ENCODE peak calls at places on chromosomes 2 and 18, in seven cellular contexts. Y is right cardiac atrium, L is mucosa of descending colon, G is breast epithelium, U is endodermal cell, P is ovary, Z is cardiac muscle cell. R is an unnamed sample.

GRCh38 chr2:68115965-68116364 is 41.7 kb upstream of the PNO1 start:
- DNase-seq in Y (no peak), U (no peak), G (no peak), P (no peak), Z (no peak), L (no peak), R (no peak)

GRCh38 chr2:52368141-52368540 is 1336.2 kb upstream of the NRXN1 start:
- DNase-seq in U (no peak), P (no peak), L (no peak), G (no peak), Z (no peak), Y (no peak), R (no peak)

GRCh38 chr18:27017901-27018500 is 152.5 kb upstream of the AQP4 start:
- DNase-seq in Y (no peak), L (no peak), U (no peak), Z (peak; percentile 5), G (no peak), P (no peak), R (no peak)

GRCh38 chr2:128474962-128475361 is 156.3 kb upstream of the HS6ST1 start:
- DNase-seq in G (no peak), P (no peak), Z (no peak), Y (no peak), U (peak; percentile 20), L (no peak), R (no peak)

GRCh38 chr18:69916412-69916811 is 31.3 kb downstream of the CD226 start:
- DNase-seq in G (no peak), Y (no peak), U (no peak), Z (no peak), L (no peak), P (no peak), R (no peak)

GRCh38 chr2:26982102-26982742 is 11.8 kb downstream of the MAPRE3 start:
- DNase-seq in U (peak; percentile 73), Z (peak; percentile 83), L (peak; percentile 88), Y (peak; percentile 69), P (peak; percentile 62), G (peak; percentile 83), R (peak; percentile 75)

GRCh38 chr2:226151157-226151556 is 648.5 kb downstream of the IRS1 start:
- DNase-seq in Z (no peak), P (peak; percentile 60), U (no peak), Y (no peak), G (no peak), L (no peak), R (no peak)

GRCh38 chr18:3449702-3450357 is at the start of gene TGIF1:
- DNase-seq in U (peak; percentile 92), P (peak; percentile 85), Y (peak; percentile 91), Z (peak; percentile 92), L (peak; percentile 90), G (peak; percentile 89), R (peak; percentile 88)

GRCh38 chr2:99072556-99072955 is 69.0 kb upstream of the C2orf15 start:
- DNase-seq in P (no peak), U (no peak), L (no peak), Z (no peak), G (no peak), Y (no peak), R (no peak)

GRCh38 chr2:230872968-230873669 is 8.4 kb downstream of the ITM2C start:
- DNase-seq in Y (peak; percentile 37), G (no peak), L (peak; percentile 52), Z (no peak), U (peak; percentile 32), P (no peak), R (peak; percentile 52)

GRCh38 chr2:202036601-202037037 is 3.0 kb downstream of the FZD7 start:
- DNase-seq in P (peak; percentile 45), L (no peak), Y (no peak), U (peak; percentile 80), Z (no peak), G (no peak), R (no peak)

GRCh38 chr18:52764271-52764670 is 424.3 kb downstream of the DCC start:
- DNase-seq in Z (no peak), L (no peak), Y (no peak), U (no peak), P (no peak), G (no peak), R (no peak)

GRCh38 chr18:77405096-77405495 is 155.4 kb downstream of the GALR1 start:
- DNase-seq in Y (no peak), G (no peak), Z (no peak), U (no peak), L (no peak), P (no peak), R (no peak)

GRCh38 chr2:171347158-171347557 is 86.6 kb downstream of the METTL8 start:
- DNase-seq in Z (no peak), U (no peak), G (no peak), L (no peak), P (no peak), Y (no peak), R (no peak)

GRCh38 chr2:99442837-99443236 is 47.0 kb downstream of the REV1 start:
- DNase-seq in L (no peak), P (no peak), Y (no peak), G (no peak), Z (peak; percentile 19), U (no peak), R (no peak)

GRCh38 chr2:222977121-222977520 is 74.9 kb upstream of the KCNE4 start:
- DNase-seq in L (no peak), Y (no peak), P (no peak), G (no peak), U (no peak), Z (no peak), R (no peak)

GRCh38 chr18:8947576-8947975 is 154.9 kb upstream of the NDUFV2 start:
- DNase-seq in Z (peak; percentile 28), Y (no peak), G (no peak), U (peak; percentile 79), P (no peak), L (no peak), R (no peak)

GRCh38 chr2:182186132-182186735 is 200.6 kb downstream of the PPP1R1C start:
- DNase-seq in L (peak; percentile 14), Y (no peak), G (no peak), Z (peak; percentile 62), P (no peak), U (no peak), R (no peak)

GRCh38 chr2:189570565-189570964 is 10.0 kb downstream of the SLC40A1 start:
- DNase-seq in Z (peak; percentile 24), Y (no peak), U (no peak), L (no peak), G (no peak), P (no peak), R (no peak)

GRCh38 chr2:44954902-44955592 is 13.5 kb downstream of the SIX3 start:
- DNase-seq in Z (no peak), G (no peak), P (no peak), Y (no peak), U (no peak), L (no peak), R (no peak)

GRCh38 chr2:33188799-33189198 is 242.0 kb downstream of the LTBP1 start:
- DNase-seq in G (no peak), L (no peak), Y (no peak), U (no peak), P (no peak), Z (no peak), R (no peak)

GRCh38 chr2:137677466-137677865 is 286.8 kb upstream of the HNMT start:
- DNase-seq in L (no peak), Y (no peak), U (no peak), P (no peak), Z (no peak), G (no peak), R (no peak)

GRCh38 chr2:69955029-69955428 is 6.4 kb downstream of the ASPRV1 start:
- DNase-seq in L (no peak), G (no peak), P (no peak), U (no peak), Z (no peak), Y (no peak), R (no peak)

DNA sequence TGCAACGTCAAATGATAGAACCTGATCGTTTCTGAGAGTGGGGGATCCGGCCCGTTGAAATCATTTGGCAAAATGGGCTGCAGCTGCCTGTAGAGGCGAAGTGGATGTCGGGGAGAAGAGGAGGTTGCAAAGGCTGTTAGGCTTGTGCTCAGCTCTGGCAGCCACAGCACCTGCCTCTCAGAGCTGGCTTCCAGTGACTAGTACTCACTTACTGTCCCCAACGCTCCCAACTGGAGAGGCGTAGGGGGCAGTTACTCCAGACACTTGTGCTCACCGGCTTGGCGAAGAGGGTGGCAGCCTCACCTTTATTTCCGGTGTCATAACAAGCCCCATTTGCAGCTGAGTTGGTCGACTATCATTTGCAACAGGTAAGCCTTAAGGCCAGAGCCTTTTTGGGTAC is 37.9 kb downstream of the NCK2 start:
- DNase-seq in G (no peak), U (no peak), P (no peak), Y (no peak), L (no peak), Z (no peak), R (no peak)
- H3K4me1 ChIP-seq in G (no peaks in the 10 kb centered on the region), U (no peaks in the 10 kb centered on the region), P (peaks cover 14% of the 10 kb centered on the region), Y (peaks cover 11% of the 10 kb centered on the region), L (peaks cover 9% of the 10 kb centered on the region), Z (no peaks in the 10 kb centered on the region), R (peaks cover 3% of the 10 kb centered on the region)

GRCh38 chr2:9102861-9103662 is 99.6 kb upstream of the MBOAT2 start:
- DNase-seq in G (no peak), Z (no peak), U (no peak), L (peak; percentile 41), Y (no peak), P (no peak), R (no peak)

GRCh38 chr2:9105601-9106337 is 100.8 kb upstream of the ASAP2 start:
- DNase-seq in G (no peak), U (no peak), P (no peak), L (no peak), Y (no peak), Z (no peak), R (no peak)

GRCh38 chr2:9106338-9107167 is 100.1 kb upstream of the ASAP2 start:
- DNase-seq in U (peak; percentile 28), G (no peak), Z (no peak), L (no peak), Y (no peak), P (no peak), R (no peak)

GRCh38 chr2:9101763-9102425 is 98.4 kb upstream of the MBOAT2 start:
- DNase-seq in Y (no peak), L (no peak), G (no peak), U (no peak), Z (no peak), P (no peak), R (no peak)

GRCh38 chr2:9103663-9104277 is 100.3 kb upstream of the MBOAT2 start:
- DNase-seq in Z (no peak), G (no peak), P (no peak), Y (no peak), U (no peak), L (no peak), R (no peak)
- H3K4me1 ChIP-seq in Z (peaks cover 8% of the 10 kb centered on the region), G (no peaks in the 10 kb centered on the region), P (peaks cover 4% of the 10 kb centered on the region), Y (no peaks in the 10 kb centered on the region), U (peaks cover 4% of the 10 kb centered on the region), L (peaks cover 9% of the 10 kb centered on the region), R (no peaks in the 10 kb centered on the region)

GRCh38 chr18:13435596-13436333 is 217.2 kb downstream of the LDLRAD4 start:
- DNase-seq in G (no peak), Z (peak; percentile 38), L (no peak), U (no peak), P (no peak), Y (no peak), R (peak; percentile 57)
- H3K4me1 ChIP-seq in G (no peaks in the 10 kb centered on the region), Z (no peaks in the 10 kb centered on the region), L (no peaks in the 10 kb centered on the region), U (no peaks in the 10 kb centered on the region), P (no peaks in the 10 kb centered on the region), Y (peaks cover 4% of the 10 kb centered on the region), R (peaks cover 3% of the 10 kb centered on the region)

DNA sequence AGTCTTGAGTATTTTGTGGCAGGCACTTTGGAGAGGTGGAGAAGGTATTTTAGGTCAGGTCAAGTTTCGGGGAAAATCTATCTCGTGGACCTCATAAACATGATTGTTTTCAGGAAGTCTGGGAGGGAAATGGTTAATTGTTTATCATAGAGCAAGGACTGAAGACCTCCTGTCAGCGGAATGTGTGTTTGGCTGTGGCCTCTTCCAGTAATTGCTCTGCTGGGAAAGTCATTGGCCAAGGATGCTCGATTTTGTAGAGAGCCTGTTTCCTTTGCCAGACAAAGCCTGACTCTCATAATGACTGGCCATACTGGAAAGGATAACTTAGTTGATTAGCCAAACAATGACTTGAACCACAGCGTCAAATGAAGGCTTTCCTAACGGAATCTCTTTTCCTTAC is 30.0 kb downstream of the IL1R2 start:
- DNase-seq in Y (no peak), P (no peak), Z (peak; percentile 97), G (no peak), L (no peak), U (no peak), R (no peak)
- H3K4me1 ChIP-seq in Y (peaks cover 4% of the 10 kb centered on the region), P (peaks cover 8% of the 10 kb centered on the region), Z (no peaks in the 10 kb centered on the region), G (no peaks in the 10 kb centered on the region), L (no peaks in the 10 kb centered on the region), U (no peaks in the 10 kb centered on the region), R (peaks cover 4% of the 10 kb centered on the region)